ENCODE peak calls at places on chromosomes 16 and 17, in eight cellular contexts. S is neural progenitor cell; I is mesendoderm; R is CD4-positive, alpha-beta memory T cell; Z is GM23338; N is heart right ventricle; A is A673; M is psoas muscle. D is an unnamed sample.

GRCh38 chr17:73341350-73342056 is 29.7 kb upstream of the CDC42EP4 start:
- DNase-seq in S (no peak), I (no peak), R (no peak), Z (no peak), N (no peak), A (no peak), M (no peak), D (no peak)

GRCh38 chr16:78576941-78577340 is 477.5 kb downstream of the WWOX start:
- DNase-seq in S (no peak), I (no peak), R (no peak), Z (no peak), N (no peak), A (no peak), M (no peak), D (no peak)

GRCh38 chr16:59058261-59058660 is 324.1 kb upstream of the GOT2 start:
- DNase-seq in S (no peak), I (peak), R (no peak), Z (no peak), N (no peak), A (no peak), M (no peak), D (no peak)

GRCh38 chr16:67378642-67379041 is 14.7 kb downstream of the TPPP3 start:
- DNase-seq in S (no peak), I (no peak), R (no peak), Z (no peak), N (no peak), A (no peak), M (no peak), D (no peak)

GRCh38 chr17:66018786-66019185 is 173.1 kb downstream of the CEP112 start:
- DNase-seq in S (no peak), I (no peak), R (no peak), Z (no peak), N (no peak), A (no peak), M (no peak), D (no peak)

GRCh38 chr17:40065771-40066510 is 3.2 kb downstream of the THRA start:
- DNase-seq in S (no peak), I (no peak), R (no peak), Z (no peak), N (no peak), A (no peak), M (no peak), D (no peak)

GRCh38 chr16:53626161-53626560 is 77.5 kb downstream of the RPGRIP1L start:
- DNase-seq in S (no peak), I (no peak), R (no peak), Z (no peak), N (no peak), A (no peak), M (no peak), D (no peak)

GRCh38 chr16:2535644-2536021 is 2.2 kb upstream of the PDPK1 start:
- DNase-seq in S (no peak), I (no peak), R (no peak), Z (no peak), N (no peak), A (no peak), M (peak), D (no peak)

GRCh38 chr16:74748042-74748709 is 26.4 kb downstream of the FA2H start:
- DNase-seq in S (no peak), I (no peak), R (no peak), Z (no peak), N (no peak), A (no peak), M (no peak), D (no peak)

GRCh38 chr17:68089881-68090280 is 54.3 kb downstream of the KPNA2 start:
- DNase-seq in S (no peak), I (peak), R (no peak), Z (no peak), N (no peak), A (peak), M (no peak), D (no peak)

GRCh38 chr16:76204249-76204648 is 73.0 kb upstream of the CNTNAP4 start:
- DNase-seq in S (no peak), I (no peak), R (no peak), Z (no peak), N (no peak), A (no peak), M (no peak), D (no peak)

GRCh38 chr17:1473170-1473569 is 17.1 kb upstream of the CRK start:
- DNase-seq in S (no peak), I (no peak), R (no peak), Z (peak), N (no peak), A (peak), M (no peak), D (no peak)

GRCh38 chr17:16932611-16933010 is 39.3 kb downstream of the TNFRSF13B start:
- DNase-seq in S (no peak), I (no peak), R (no peak), Z (no peak), N (no peak), A (no peak), M (no peak), D (no peak)

GRCh38 chr17:10029129-10029528 is 124.1 kb upstream of the RCVRN start:
- DNase-seq in S (no peak), I (no peak), R (no peak), Z (no peak), N (no peak), A (no peak), M (no peak), D (no peak)

GRCh38 chr16:269061-269796 is 6.5 kb downstream of the RGS11 start:
- DNase-seq in S (no peak), I (no peak), R (peak), Z (no peak), N (no peak), A (no peak), M (no peak), D (no peak)

GRCh38 chr16:83940630-83941378 is 12.2 kb upstream of the OSGIN1 start:
- DNase-seq in S (no peak), I (no peak), R (no peak), Z (peak), N (no peak), A (no peak), M (no peak), D (no peak)

GRCh38 chr17:40364121-40364861 is at the start of gene GJD3:
- DNase-seq in S (peak), I (no peak), R (peak), Z (peak), N (peak), A (no peak), M (no peak), D (no peak)

GRCh38 chr17:72535779-72536178 is 415.0 kb downstream of the SOX9 start:
- DNase-seq in S (no peak), I (no peak), R (no peak), Z (no peak), N (no peak), A (no peak), M (no peak), D (no peak)

GRCh38 chr16:84851192-84852127 is 31.7 kb downstream of the CRISPLD2 start:
- DNase-seq in S (no peak), I (peak), R (no peak), Z (no peak), N (no peak), A (no peak), M (no peak), D (no peak)

GRCh38 chr16:58518083-58518979 is 3.0 kb downstream of the SETD6 start:
- DNase-seq in S (no peak), I (no peak), R (no peak), Z (no peak), N (no peak), A (no peak), M (no peak), D (no peak)

GRCh38 chr17:13415877-13416416 is 185.8 kb downstream of the HS3ST3A1 start:
- DNase-seq in S (no peak), I (no peak), R (no peak), Z (no peak), N (peak), A (peak), M (no peak), D (no peak)

GRCh38 chr17:7623661-7624060 is 4.0 kb downstream of the SAT2 start:
- DNase-seq in S (no peak), I (no peak), R (no peak), Z (no peak), N (no peak), A (no peak), M (no peak), D (no peak)

GRCh38 chr17:7629939-7630571 is at the start of gene SHBG:
- DNase-seq in S (no peak), I (no peak), R (no peak), Z (no peak), N (no peak), A (no peak), M (no peak), D (no peak)

GRCh38 chr17:7627250-7628121 is at the start of gene SAT2:
- DNase-seq in S (peak), I (peak), R (peak), Z (peak), N (peak), A (peak), M (peak), D (peak)

GRCh38 chr17:7626307-7626706 is 1.3 kb downstream of the SAT2 start:
- DNase-seq in S (no peak), I (no peak), R (no peak), Z (no peak), N (no peak), A (no peak), M (no peak), D (no peak)

DNA sequence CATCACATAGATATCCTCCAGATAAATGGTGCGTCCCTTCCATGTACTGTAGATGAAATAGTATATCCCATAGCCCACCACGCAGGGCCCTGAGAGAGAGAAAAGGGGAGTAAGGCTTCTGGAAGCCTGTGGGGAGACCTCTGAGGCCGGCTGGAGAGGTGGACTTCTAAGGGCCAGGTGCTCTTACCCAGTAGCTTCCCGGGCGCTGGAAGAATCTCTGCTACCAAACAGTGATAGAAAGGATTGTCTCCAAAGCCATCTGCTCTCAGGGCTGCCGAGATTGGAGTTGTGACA is 718 bp downstream of the SAT2 start:
- DNase-seq in S (no peak), I (no peak), R (no peak), Z (no peak), N (no peak), A (no peak), M (no peak), D (no peak)
- H3K4me3 ChIP-seq in S (peak), I (peak), R (peak), Z (peak), N (peak), A (peak), M (peak), D (peak)

GRCh38 chr17:80793851-80794267 is 197.8 kb upstream of the CHMP6 start:
- DNase-seq in S (no peak), I (no peak), R (no peak), Z (no peak), N (no peak), A (no peak), M (no peak), D (peak)
- H3K27ac ChIP-seq in S (no peak), I (no peak), R (no peak), Z (no peak), N (no peak), A (no peak), M (peak), D (peak)

GRCh38 chr16:6427621-6428020 is 905.0 kb upstream of the RBFOX1 start:
- DNase-seq in S (no peak), I (no peak), R (no peak), Z (no peak), N (no peak), A (no peak), M (no peak), D (no peak)

DNA sequence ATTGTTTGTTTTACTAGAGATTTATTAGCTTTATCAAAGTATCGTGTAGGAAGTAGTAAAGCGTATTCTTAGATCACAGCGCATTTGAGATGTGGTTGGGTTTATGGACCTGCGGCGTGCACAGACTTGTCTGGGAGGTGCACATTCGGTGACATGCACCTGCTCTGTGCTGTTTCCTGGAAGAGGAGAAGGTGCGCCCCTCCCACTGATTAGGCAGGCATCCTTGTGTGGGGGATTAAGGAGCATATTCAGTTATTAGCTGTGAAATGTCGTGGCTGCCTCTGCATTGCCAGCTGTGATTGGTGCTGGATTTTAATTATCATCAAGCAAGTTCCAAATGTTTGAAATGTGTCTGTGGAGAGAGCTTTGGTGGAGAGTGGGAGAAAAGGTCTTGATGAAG is 903.8 kb upstream of the RBFOX1 start:
- DNase-seq in S (no peak), I (no peak), R (no peak), Z (no peak), N (no peak), A (no peak), M (no peak), D (no peak)
- H3K4me3 ChIP-seq in S (no peak), I (no peak), R (no peak), Z (no peak), N (no peak), A (no peak), M (no peak), D (no peak)

GRCh38 chr16:19860146-19861030 is 24.3 kb downstream of the GPRC5B start:
- DNase-seq in S (peak), I (peak), R (no peak), Z (peak), N (no peak), A (no peak), M (no peak), D (no peak)
- H3K27ac ChIP-seq in S (peak), I (peak), R (no peak), Z (peak), N (no peak), A (no peak), M (peak), D (no peak)

GRCh38 chr17:38352245-38353083 is 820 bp downstream of the SOCS7 start:
- DNase-seq in S (peak), I (peak), R (peak), Z (peak), N (peak), A (no peak), M (peak), D (peak)

GRCh38 chr17:38351412-38352222 is at the start of gene SOCS7:
- DNase-seq in S (peak), I (peak), R (peak), Z (peak), N (peak), A (peak), M (peak), D (peak)

GRCh38 chr17:38353668-38354067 is 2.0 kb downstream of the SOCS7 start:
- DNase-seq in S (no peak), I (no peak), R (no peak), Z (no peak), N (no peak), A (no peak), M (no peak), D (no peak)

GRCh38 chr17:38354466-38354865 is 2.8 kb downstream of the SOCS7 start:
- DNase-seq in S (no peak), I (no peak), R (no peak), Z (no peak), N (no peak), A (no peak), M (no peak), D (no peak)

DNA sequence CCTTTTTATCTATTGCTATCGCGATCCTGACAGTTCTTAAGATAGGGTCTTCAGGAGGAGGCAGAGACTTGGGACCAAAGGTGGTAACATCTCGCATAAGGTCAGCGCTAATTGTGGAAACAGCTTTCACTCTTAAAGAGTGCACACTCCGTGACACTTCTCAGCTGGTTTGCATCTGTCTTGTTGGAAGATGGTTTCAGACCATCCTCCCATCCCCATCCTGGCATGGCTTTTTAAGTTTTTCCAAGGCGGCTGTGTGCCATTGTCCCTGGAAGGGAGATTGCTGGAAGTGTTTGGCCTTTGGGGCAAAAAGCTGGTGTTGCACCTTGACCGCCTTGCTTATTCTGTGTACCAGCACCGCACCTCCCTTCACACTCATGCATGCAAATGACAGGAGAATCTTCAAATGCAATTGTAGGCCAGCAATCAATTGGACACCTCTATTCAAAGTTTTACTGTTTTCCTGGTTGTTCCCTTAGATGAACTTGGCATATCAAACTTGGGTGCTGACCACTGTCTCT is 1.5 kb downstream of the SOCS7 start:
- DNase-seq in S (no peak), I (no peak), R (no peak), Z (no peak), N (no peak), A (no peak), M (no peak), D (no peak)
- H3K4me3 ChIP-seq in S (peak), I (peak), R (no peak), Z (peak), N (peak), A (peak), M (peak), D (peak)

GRCh38 chr17:82531431-82531881 is 11.9 kb downstream of the FOXK2 start:
- DNase-seq in S (no peak), I (no peak), R (no peak), Z (no peak), N (no peak), A (no peak), M (no peak), D (no peak)
- H3K27ac ChIP-seq in S (no peak), I (no peak), R (no peak), Z (no peak), N (no peak), A (no peak), M (peak), D (no peak)

DNA sequence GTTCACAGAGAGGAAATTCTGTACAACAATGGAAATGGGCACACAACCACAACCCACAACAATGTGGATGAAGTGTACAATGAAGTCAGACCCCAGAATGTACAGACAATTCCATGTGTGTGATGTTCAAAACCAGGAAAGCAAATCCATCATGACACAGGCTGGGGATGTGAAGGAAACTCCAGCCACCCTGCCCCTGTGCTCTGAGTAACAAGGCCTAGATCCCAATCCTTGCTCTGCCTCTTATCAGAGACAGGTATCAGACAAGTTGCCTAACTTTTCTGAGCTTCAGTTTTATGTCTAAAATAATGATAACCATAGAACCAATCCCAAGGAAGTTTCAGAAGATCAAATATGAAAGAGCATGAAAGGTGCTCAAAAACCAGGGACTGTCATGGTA is 1.8 kb upstream of the C16orf95 start:
- DNase-seq in S (no peak), I (no peak), R (no peak), Z (no peak), N (no peak), A (no peak), M (no peak), D (no peak)
- H3K4me3 ChIP-seq in S (no peak), I (no peak), R (no peak), Z (no peak), N (no peak), A (no peak), M (no peak), D (no peak)